ENCODE peak calls at places on chromosomes 3 and 15, in four cellular contexts. A is A549, F is upper lobe of left lung, M is HepG2. B is an unnamed sample.

GRCh38 chr3:52844290-52844985 is 9.6 kb upstream of the MUSTN1 start:
- ATAC-seq in A (no peak), F (no peak), M (no peak), B (no peak)

GRCh38 chr3:141262306-141262705 is 30.7 kb downstream of the PXYLP1 start:
- ATAC-seq in A (no peak), F (no peak), M (no peak), B (no peak)

GRCh38 chr15:86876387-86876786 is 796.7 kb downstream of the AGBL1 start:
- ATAC-seq in A (no peak), F (no peak), M (no peak), B (no peak)

GRCh38 chr3:27326211-27326948 is 42.8 kb downstream of the NEK10 start:
- ATAC-seq in A (peak; percentile 60), F (no peak), M (no peak), B (peak; percentile 84)

GRCh38 chr3:195711813-195712534 is 8.8 kb upstream of the MUC20 start:
- ATAC-seq in A (peak; percentile 42), F (no peak), M (peak; percentile 30), B (no peak)

GRCh38 chr3:134406331-134407246 is 32.3 kb upstream of the AMOTL2 start:
- ATAC-seq in A (no peak), F (peak; percentile 42), M (peak; percentile 80), B (peak; percentile 40)

GRCh38 chr3:193983846-193984245 is 152.1 kb upstream of the HES1 start:
- ATAC-seq in A (no peak), F (no peak), M (no peak), B (no peak)

GRCh38 chr15:98398886-98399285 is 249.5 kb upstream of the IGF1R start:
- ATAC-seq in A (no peak), F (no peak), M (no peak), B (no peak)

GRCh38 chr3:156532730-156533129 is 22.2 kb downstream of the SSR3 start:
- ATAC-seq in A (no peak), F (no peak), M (no peak), B (no peak)

GRCh38 chr3:43497905-43498365 is 123.9 kb downstream of the ANO10 start:
- ATAC-seq in A (no peak), F (no peak), M (no peak), B (no peak)

GRCh38 chr15:62253294-62253693 is 88.2 kb upstream of the C2CD4B start:
- ATAC-seq in A (peak; percentile 57), F (peak; percentile 4), M (peak; percentile 68), B (no peak)

GRCh38 chr3:39013921-39014509 is 37.7 kb downstream of the SCN11A start:
- ATAC-seq in A (no peak), F (no peak), M (peak; percentile 75), B (no peak)

GRCh38 chr3:112372396-112372795 is 39.4 kb downstream of the CD200 start:
- ATAC-seq in A (no peak), F (no peak), M (no peak), B (peak; percentile 26)

GRCh38 chr15:67897646-67898045 is 57.8 kb upstream of the RNU6-1 start:
- ATAC-seq in A (no peak), F (no peak), M (no peak), B (no peak)

GRCh38 chr3:51568041-51568440 is 29.5 kb downstream of the RAD54L2 start:
- ATAC-seq in A (no peak), F (no peak), M (no peak), B (no peak)

GRCh38 chr3:172448661-172449467 is 608 bp upstream of the GHSR start:
- ATAC-seq in A (no peak), F (peak; percentile 49), M (peak; percentile 23), B (no peak)

GRCh38 chr3:77191640-77192039 is 151.7 kb downstream of the ROBO2 start:
- ATAC-seq in A (no peak), F (no peak), M (no peak), B (no peak)

GRCh38 chr3:119595639-119596329 is 1.9 kb upstream of the PLA1A start:
- ATAC-seq in A (no peak), F (no peak), M (peak; percentile 62), B (no peak)

DNA sequence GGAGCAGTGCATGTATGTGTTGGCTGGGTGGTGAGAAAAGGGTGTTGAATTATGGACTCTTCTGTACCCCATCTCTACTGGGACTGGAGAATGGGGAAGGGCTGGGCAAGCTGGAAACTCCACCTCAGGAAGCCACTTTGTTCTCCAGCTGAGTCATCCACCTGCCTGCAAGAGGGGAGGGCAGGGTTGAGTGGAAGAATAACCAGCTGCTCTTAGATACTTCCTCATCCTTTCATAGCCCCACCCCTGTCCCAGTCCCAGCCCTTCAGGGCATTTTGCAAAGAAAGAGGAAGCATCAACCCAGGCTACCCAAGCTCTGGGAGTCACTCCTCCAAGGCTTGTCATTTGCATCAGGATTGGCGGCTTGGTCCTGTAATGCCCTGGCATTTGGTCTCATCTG is 33.1 kb downstream of the RAB11A start:
- ATAC-seq in A (peak; percentile 89), F (peak; percentile 83), M (peak; percentile 36), B (peak; percentile 81)
- TF ChIP-seq EP300 in A (no peak), F (no peak), M (no peak), B (no peak)

GRCh38 chr3:16482194-16482769 is 31.2 kb downstream of the RFTN1 start:
- ATAC-seq in A (no peak), F (no peak), M (no peak), B (no peak)
- TF ChIP-seq POLR2A in A (no peak), F (no peak), M (no peak), B (no peak)

GRCh38 chr3:53846851-53847155 is 435 bp downstream of the IL17RB start:
- ATAC-seq in A (no peak), F (no peak), M (no peak), B (no peak)
- H3K4me3 ChIP-seq in A (peak overlapping the region; percentile 67), F (peak overlapping the region; percentile 75), M (peak overlapping the region; percentile 92), B (peak overlapping the region; percentile 80)

DNA sequence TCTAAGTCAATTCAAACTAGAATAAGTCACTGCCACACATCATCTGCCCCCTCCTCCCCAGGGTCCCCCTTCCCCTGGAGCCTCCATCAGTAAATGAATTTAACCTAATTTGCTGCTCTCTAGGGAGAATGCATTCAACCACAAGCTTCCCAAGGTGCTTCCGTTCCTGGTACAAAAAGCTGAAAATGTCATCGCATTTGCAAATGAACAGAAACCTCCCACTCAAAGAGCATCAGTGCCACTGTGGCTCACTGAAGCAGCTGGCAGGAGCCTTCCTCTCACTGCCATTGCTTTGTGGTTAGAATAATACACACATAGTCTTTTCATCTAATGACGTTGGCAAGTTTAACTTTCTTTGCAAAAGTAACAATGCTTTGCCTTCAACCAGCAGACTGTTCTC is 238.3 kb downstream of the CPNE4 start:
- ATAC-seq in A (no peak), F (no peak), M (no peak), B (no peak)
- TF ChIP-seq EP300 in A (no peak), F (no peak), M (no peak), B (no peak)

B was measured in gastroesophageal sphincter.